ENCODE peak calls at places on chromosomes 1 and 21, in seven cellular contexts. One of them, this sample, is unnamed.

GRCh38 chr1:46485564-46486431 is 3.8 kb upstream of the DMBX1 start:
- DNase-seq in AG04450: no peak
- DNase-seq in ovary: no peak
- DNase-seq in left ventricle myocardium inferior: no peak
- DNase-seq in endothelial cell of umbilical vein: no peak
- DNase-seq in GM10248: no peak
- DNase-seq in B cell: no peak
- DNase-seq in this sample: no peak

GRCh38 chr1:87329756-87330200 is 1.1 kb downstream of the LMO4 start:
- DNase-seq in AG04450: no peak
- DNase-seq in ovary: no peak
- DNase-seq in left ventricle myocardium inferior: no peak
- DNase-seq in endothelial cell of umbilical vein: peak; percentile 54
- DNase-seq in GM10248: peak; percentile 31
- DNase-seq in B cell: no peak
- DNase-seq in this sample: peak; percentile 56

GRCh38 chr1:229341811-229342304 is 989 bp downstream of the CCSAP start:
- DNase-seq in AG04450: no peak
- DNase-seq in ovary: peak; percentile 29
- DNase-seq in left ventricle myocardium inferior: no peak
- DNase-seq in endothelial cell of umbilical vein: no peak
- DNase-seq in GM10248: no peak
- DNase-seq in B cell: peak; percentile 47
- DNase-seq in this sample: no peak

GRCh38 chr1:12435639-12436344 is 182.2 kb downstream of the DHRS3 start:
- DNase-seq in AG04450: no peak
- DNase-seq in ovary: no peak
- DNase-seq in left ventricle myocardium inferior: no peak
- DNase-seq in endothelial cell of umbilical vein: peak; percentile 96
- DNase-seq in GM10248: peak; percentile 31
- DNase-seq in B cell: no peak
- DNase-seq in this sample: peak; percentile 23

GRCh38 chr1:44256762-44257554 is 43.7 kb downstream of the DMAP1 start:
- DNase-seq in AG04450: no peak
- DNase-seq in ovary: no peak
- DNase-seq in left ventricle myocardium inferior: no peak
- DNase-seq in endothelial cell of umbilical vein: no peak
- DNase-seq in GM10248: no peak
- DNase-seq in B cell: no peak
- DNase-seq in this sample: no peak

GRCh38 chr1:200673952-200674823 is 4.5 kb upstream of the DDX59 start:
- DNase-seq in AG04450: peak; percentile 26
- DNase-seq in ovary: no peak
- DNase-seq in left ventricle myocardium inferior: no peak
- DNase-seq in endothelial cell of umbilical vein: no peak
- DNase-seq in GM10248: no peak
- DNase-seq in B cell: no peak
- DNase-seq in this sample: no peak

GRCh38 chr1:67573481-67573880 is 111.5 kb upstream of the GADD45A start:
- DNase-seq in AG04450: no peak
- DNase-seq in ovary: no peak
- DNase-seq in left ventricle myocardium inferior: no peak
- DNase-seq in endothelial cell of umbilical vein: no peak
- DNase-seq in GM10248: no peak
- DNase-seq in B cell: no peak
- DNase-seq in this sample: no peak

GRCh38 chr1:184889902-184890301 is 84.4 kb downstream of the NIBAN1 start:
- DNase-seq in AG04450: no peak
- DNase-seq in ovary: no peak
- DNase-seq in left ventricle myocardium inferior: no peak
- DNase-seq in endothelial cell of umbilical vein: no peak
- DNase-seq in GM10248: no peak
- DNase-seq in B cell: no peak
- DNase-seq in this sample: no peak

GRCh38 chr1:104991702-104992101 is 1242.0 kb downstream of the AMY1C start:
- DNase-seq in AG04450: no peak
- DNase-seq in ovary: no peak
- DNase-seq in left ventricle myocardium inferior: no peak
- DNase-seq in endothelial cell of umbilical vein: no peak
- DNase-seq in GM10248: no peak
- DNase-seq in B cell: no peak
- DNase-seq in this sample: no peak

GRCh38 chr1:161182214-161182613 is 4.9 kb upstream of the B4GALT3 start:
- DNase-seq in AG04450: no peak
- DNase-seq in ovary: no peak
- DNase-seq in left ventricle myocardium inferior: no peak
- DNase-seq in endothelial cell of umbilical vein: no peak
- DNase-seq in GM10248: no peak
- DNase-seq in B cell: no peak
- DNase-seq in this sample: peak; percentile 52

GRCh38 chr1:28437924-28438699 is 67.7 kb upstream of the RCC1 start:
- DNase-seq in AG04450: peak; percentile 90
- DNase-seq in ovary: peak; percentile 41
- DNase-seq in left ventricle myocardium inferior: peak; percentile 62
- DNase-seq in endothelial cell of umbilical vein: peak; percentile 95
- DNase-seq in GM10248: peak; percentile 17
- DNase-seq in B cell: no peak
- DNase-seq in this sample: no peak

GRCh38 chr1:233114159-233114558 is 163.7 kb downstream of the NTPCR start:
- DNase-seq in AG04450: no peak
- DNase-seq in ovary: no peak
- DNase-seq in left ventricle myocardium inferior: no peak
- DNase-seq in endothelial cell of umbilical vein: peak; percentile 10
- DNase-seq in GM10248: no peak
- DNase-seq in B cell: no peak
- DNase-seq in this sample: no peak

GRCh38 chr21:39117571-39117970 is 65.7 kb downstream of the PSMG1 start:
- DNase-seq in AG04450: no peak
- DNase-seq in ovary: no peak
- DNase-seq in left ventricle myocardium inferior: no peak
- DNase-seq in endothelial cell of umbilical vein: no peak
- DNase-seq in GM10248: no peak
- DNase-seq in B cell: no peak
- DNase-seq in this sample: no peak

GRCh38 chr1:86169625-86170024 is 13.1 kb upstream of the COL24A1 start:
- DNase-seq in AG04450: no peak
- DNase-seq in ovary: no peak
- DNase-seq in left ventricle myocardium inferior: no peak
- DNase-seq in endothelial cell of umbilical vein: no peak
- DNase-seq in GM10248: no peak
- DNase-seq in B cell: no peak
- DNase-seq in this sample: no peak

GRCh38 chr21:44596068-44596725 is 3.9 kb upstream of the KRTAP10-6 start:
- DNase-seq in AG04450: no peak
- DNase-seq in ovary: no peak
- DNase-seq in left ventricle myocardium inferior: no peak
- DNase-seq in endothelial cell of umbilical vein: no peak
- DNase-seq in GM10248: no peak
- DNase-seq in B cell: no peak
- DNase-seq in this sample: no peak

GRCh38 chr1:55898191-55898590 is 681.2 kb downstream of the PLPP3 start:
- DNase-seq in AG04450: peak; percentile 30
- DNase-seq in ovary: no peak
- DNase-seq in left ventricle myocardium inferior: no peak
- DNase-seq in endothelial cell of umbilical vein: no peak
- DNase-seq in GM10248: no peak
- DNase-seq in B cell: no peak
- DNase-seq in this sample: no peak

GRCh38 chr1:9253706-9254105 is 19.1 kb downstream of the H6PD start:
- DNase-seq in AG04450: no peak
- DNase-seq in ovary: no peak
- DNase-seq in left ventricle myocardium inferior: no peak
- DNase-seq in endothelial cell of umbilical vein: no peak
- DNase-seq in GM10248: no peak
- DNase-seq in B cell: no peak
- DNase-seq in this sample: no peak

GRCh38 chr1:238399558-238399957 is 508.8 kb upstream of the ZP4 start:
- DNase-seq in AG04450: no peak
- DNase-seq in ovary: no peak
- DNase-seq in left ventricle myocardium inferior: no peak
- DNase-seq in endothelial cell of umbilical vein: no peak
- DNase-seq in GM10248: no peak
- DNase-seq in B cell: no peak
- DNase-seq in this sample: no peak
- TF ChIP-seq CTCF in AG04450: no peak
- TF ChIP-seq CTCF in ovary: no peak
- TF ChIP-seq CTCF in left ventricle myocardium inferior: no peak
- TF ChIP-seq CTCF in endothelial cell of umbilical vein: no peak
- TF ChIP-seq CTCF in GM10248: no peak
- TF ChIP-seq CTCF in B cell: no peak
- TF ChIP-seq CTCF in this sample: no peak

GRCh38 chr1:18992646-18993045 is 36.2 kb upstream of the IFFO2 start:
- DNase-seq in AG04450: no peak
- DNase-seq in ovary: no peak
- DNase-seq in left ventricle myocardium inferior: no peak
- DNase-seq in endothelial cell of umbilical vein: no peak
- DNase-seq in GM10248: no peak
- DNase-seq in B cell: no peak
- DNase-seq in this sample: no peak
- TF ChIP-seq CTCF in AG04450: no peak
- TF ChIP-seq CTCF in ovary: no peak
- TF ChIP-seq CTCF in left ventricle myocardium inferior: no peak
- TF ChIP-seq CTCF in endothelial cell of umbilical vein: no peak
- TF ChIP-seq CTCF in GM10248: no peak
- TF ChIP-seq CTCF in B cell: no peak
- TF ChIP-seq CTCF in this sample: no peak

GRCh38 chr1:58325797-58326196 is 220.7 kb downstream of the OMA1 start:
- DNase-seq in AG04450: no peak
- DNase-seq in ovary: no peak
- DNase-seq in left ventricle myocardium inferior: no peak
- DNase-seq in endothelial cell of umbilical vein: no peak
- DNase-seq in GM10248: no peak
- DNase-seq in B cell: no peak
- DNase-seq in this sample: peak; percentile 7
- TF ChIP-seq CTCF in AG04450: no peak
- TF ChIP-seq CTCF in ovary: no peak
- TF ChIP-seq CTCF in left ventricle myocardium inferior: no peak
- TF ChIP-seq CTCF in endothelial cell of umbilical vein: no peak
- TF ChIP-seq CTCF in GM10248: no peak
- TF ChIP-seq CTCF in B cell: no peak
- TF ChIP-seq CTCF in this sample: no peak

GRCh38 chr1:197775282-197776262 is at the start of gene DENND1B:
- DNase-seq in AG04450: no peak
- DNase-seq in ovary: peak; percentile 59
- DNase-seq in left ventricle myocardium inferior: peak; percentile 74
- DNase-seq in endothelial cell of umbilical vein: peak; percentile 52
- DNase-seq in GM10248: peak; percentile 79
- DNase-seq in B cell: peak; percentile 87
- DNase-seq in this sample: peak; percentile 85
- TF ChIP-seq CTCF in AG04450: no peak
- TF ChIP-seq CTCF in ovary: no peak
- TF ChIP-seq CTCF in left ventricle myocardium inferior: peak; percentile 15
- TF ChIP-seq CTCF in endothelial cell of umbilical vein: no peak
- TF ChIP-seq CTCF in GM10248: no peak
- TF ChIP-seq CTCF in B cell: peak; percentile 15
- TF ChIP-seq CTCF in this sample: no peak

GRCh38 chr1:228139406-228139930 is 611 bp upstream of the GUK1 start:
- DNase-seq in AG04450: no peak
- DNase-seq in ovary: no peak
- DNase-seq in left ventricle myocardium inferior: no peak
- DNase-seq in endothelial cell of umbilical vein: no peak
- DNase-seq in GM10248: no peak
- DNase-seq in B cell: no peak
- DNase-seq in this sample: no peak

GRCh38 chr1:228141871-228142615 is 2.0 kb downstream of the GUK1 start:
- DNase-seq in AG04450: no peak
- DNase-seq in ovary: no peak
- DNase-seq in left ventricle myocardium inferior: no peak
- DNase-seq in endothelial cell of umbilical vein: peak; percentile 42
- DNase-seq in GM10248: no peak
- DNase-seq in B cell: peak; percentile 11
- DNase-seq in this sample: no peak

GRCh38 chr1:228141082-228141870 is 1.2 kb downstream of the GUK1 start:
- DNase-seq in AG04450: no peak
- DNase-seq in ovary: peak; percentile 59
- DNase-seq in left ventricle myocardium inferior: peak; percentile 78
- DNase-seq in endothelial cell of umbilical vein: peak; percentile 33
- DNase-seq in GM10248: peak; percentile 48
- DNase-seq in B cell: peak; percentile 38
- DNase-seq in this sample: peak; percentile 45

GRCh38 chr1:228140724-228141081 is 624 bp downstream of the GUK1 start:
- DNase-seq in AG04450: no peak
- DNase-seq in ovary: no peak
- DNase-seq in left ventricle myocardium inferior: no peak
- DNase-seq in endothelial cell of umbilical vein: no peak
- DNase-seq in GM10248: peak; percentile 21
- DNase-seq in B cell: no peak
- DNase-seq in this sample: peak; percentile 13

DNA sequence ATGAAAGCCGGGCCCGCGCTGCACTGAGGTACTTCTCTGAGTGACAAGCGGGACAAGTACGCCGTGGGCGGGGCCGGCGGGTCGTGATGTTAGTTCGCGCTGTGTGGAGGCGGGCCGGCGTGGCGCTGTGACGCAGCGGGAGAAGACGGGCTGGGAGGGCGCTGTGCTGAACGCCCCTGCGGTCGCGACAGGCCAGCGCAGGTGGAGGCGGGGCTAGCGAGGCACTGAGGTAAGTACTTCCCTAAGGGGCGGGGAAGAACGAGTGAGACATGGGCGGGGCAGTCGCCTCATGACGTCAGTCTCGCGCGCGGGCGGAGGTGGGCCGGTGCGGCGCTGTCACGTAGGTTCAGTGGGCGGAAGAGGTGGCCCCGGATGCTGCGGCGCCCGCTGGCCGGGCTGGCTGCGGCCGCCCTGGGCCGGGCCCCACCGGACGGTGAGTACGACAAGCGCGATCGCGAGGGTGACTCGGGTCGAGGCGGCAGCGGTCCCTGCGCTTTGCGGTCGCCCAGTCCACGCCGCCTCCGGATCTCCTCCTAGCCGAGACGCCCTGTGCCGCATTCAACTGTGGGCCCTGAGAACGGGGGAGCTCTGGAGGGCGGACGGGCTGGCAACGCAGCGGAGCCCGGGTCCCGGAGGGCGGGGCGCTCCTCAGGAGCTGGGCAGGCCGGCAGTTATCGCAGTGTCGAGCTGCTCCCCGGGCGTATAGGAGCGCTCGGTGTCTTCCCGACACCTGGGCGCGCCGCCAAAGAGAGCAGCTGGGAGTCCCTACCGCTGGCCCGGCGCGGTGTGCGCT is at the start of gene GUK1:
- DNase-seq in AG04450: peak; percentile 97
- DNase-seq in ovary: peak; percentile 100
- DNase-seq in left ventricle myocardium inferior: peak; percentile 100
- DNase-seq in endothelial cell of umbilical vein: peak; percentile 100
- DNase-seq in GM10248: peak; percentile 99
- DNase-seq in B cell: peak; percentile 100
- DNase-seq in this sample: peak; percentile 98
- TF ChIP-seq CTCF in AG04450: peak; percentile 23
- TF ChIP-seq CTCF in ovary: peak; percentile 55
- TF ChIP-seq CTCF in left ventricle myocardium inferior: peak; percentile 56
- TF ChIP-seq CTCF in endothelial cell of umbilical vein: no peak
- TF ChIP-seq CTCF in GM10248: peak; percentile 36
- TF ChIP-seq CTCF in B cell: no peak
- TF ChIP-seq CTCF in this sample: no peak

GRCh38 chr1:81731989-81732388 is 68.7 kb upstream of the ADGRL2 start:
- DNase-seq in AG04450: no peak
- DNase-seq in ovary: no peak
- DNase-seq in left ventricle myocardium inferior: no peak
- DNase-seq in endothelial cell of umbilical vein: peak; percentile 70
- DNase-seq in GM10248: no peak
- DNase-seq in B cell: no peak
- DNase-seq in this sample: no peak
- TF ChIP-seq CTCF in AG04450: no peak
- TF ChIP-seq CTCF in ovary: no peak
- TF ChIP-seq CTCF in left ventricle myocardium inferior: peak; percentile 27
- TF ChIP-seq CTCF in endothelial cell of umbilical vein: no peak
- TF ChIP-seq CTCF in GM10248: no peak
- TF ChIP-seq CTCF in B cell: no peak
- TF ChIP-seq CTCF in this sample: no peak

This sample was measured in GM20000.